ENCODE peak calls at places on chromosomes 3 and 15, in seven cellular contexts. V is mesendoderm, Q is IMR-90, S is H9, D is trophoblast cell, M is H1, F is mesenchymal stem cell. Z is an unnamed sample.
A peak's percentile ranks its signal among the peaks of the same experiment; 100 is the strongest.

GRCh38 chr3:105385868-105386508 is 19.3 kb downstream of the ALCAM start:
- DNase-seq in F (no peak), Q (no peak), D (no peak), M (no peak), S (no peak), V (no peak), Z (no peak)

GRCh38 chr3:179088306-179088705 is 16.7 kb upstream of the ZMAT3 start:
- DNase-seq in Q (no peak), V (peak; percentile 22), F (no peak), M (no peak), S (no peak), D (no peak), Z (no peak)

GRCh38 chr3:156676467-156677119 is 2.2 kb downstream of the TIPARP start:
- DNase-seq in D (no peak), Q (peak; percentile 50), S (no peak), M (no peak), F (peak; percentile 53), V (no peak), Z (no peak)

GRCh38 chr3:70771426-70772147 is 459.1 kb upstream of the MDFIC2 start:
- DNase-seq in S (no peak), M (no peak), D (no peak), Q (peak; percentile 71), F (no peak), V (no peak), Z (no peak)

GRCh38 chr15:39873978-39874377 is 46.1 kb downstream of the GPR176 start:
- DNase-seq in V (no peak), S (no peak), F (no peak), Q (no peak), M (no peak), D (no peak), Z (no peak)

GRCh38 chr3:157782236-157782635 is 279.0 kb upstream of the VEPH1 start:
- DNase-seq in V (no peak), M (no peak), F (no peak), S (no peak), D (no peak), Q (peak; percentile 19), Z (no peak)

GRCh38 chr15:76006136-76006778 is 6.0 kb downstream of the NRG4 start:
- DNase-seq in V (peak; percentile 55), S (no peak), Q (no peak), F (no peak), D (no peak), M (no peak), Z (no peak)

GRCh38 chr15:72797338-72797689 is 13.8 kb upstream of the ADPGK start:
- DNase-seq in D (no peak), V (no peak), F (no peak), M (no peak), Q (no peak), S (peak; percentile 38), Z (no peak)

GRCh38 chr3:15831927-15832326 is 34.1 kb upstream of the ANKRD28 start:
- DNase-seq in M (no peak), S (no peak), F (no peak), V (no peak), Q (no peak), D (no peak), Z (no peak)

GRCh38 chr15:70375006-70375409 is 277.3 kb upstream of the TLE3 start:
- DNase-seq in F (no peak), D (peak; percentile 18), M (peak; percentile 33), V (no peak), Q (no peak), S (peak; percentile 26), Z (no peak)

GRCh38 chr15:88491158-88491557 is 23.6 kb downstream of the MRPS11 start:
- DNase-seq in D (no peak), V (no peak), F (no peak), S (peak; percentile 55), Q (no peak), M (no peak), Z (no peak)

GRCh38 chr3:168424059-168424765 is 328.5 kb upstream of the GOLIM4 start:
- DNase-seq in D (peak; percentile 75), S (no peak), M (no peak), Q (peak; percentile 83), F (peak; percentile 21), V (no peak), Z (no peak)

GRCh38 chr15:57172925-57173324 is 203.4 kb upstream of the CGNL1 start:
- DNase-seq in V (no peak), D (no peak), Q (peak; percentile 49), M (no peak), S (no peak), F (no peak), Z (no peak)

GRCh38 chr3:181725033-181725775 is 13.5 kb downstream of the SOX2 start:
- DNase-seq in Q (no peak), D (no peak), S (no peak), V (no peak), F (no peak), M (peak; percentile 46), Z (no peak)

GRCh38 chr3:181723064-181723463 is 11.3 kb downstream of the SOX2 start:
- DNase-seq in Q (no peak), M (peak; percentile 46), S (no peak), D (no peak), V (no peak), F (no peak), Z (no peak)

GRCh38 chr3:181724432-181724740 is 12.7 kb downstream of the SOX2 start:
- DNase-seq in S (no peak), D (no peak), V (no peak), F (no peak), M (no peak), Q (no peak), Z (no peak)

GRCh38 chr3:181722156-181722555 is 10.4 kb downstream of the SOX2 start:
- DNase-seq in F (no peak), Q (no peak), D (no peak), S (no peak), V (no peak), M (peak; percentile 54), Z (no peak)

GRCh38 chr3:181723568-181724431 is 12.1 kb downstream of the SOX2 start:
- DNase-seq in S (no peak), V (no peak), Q (no peak), D (no peak), M (peak; percentile 62), F (no peak), Z (no peak)
- H2AK5ac ChIP-seq in S (no peak overlapping the region), V (no peak overlapping the region), Q (no peak overlapping the region), D (no peak overlapping the region), M (peak overlapping the region; percentile 79), F (no peak overlapping the region), Z (peak overlapping the region; percentile 20)

GRCh38 chr3:197417896-197418618 is 119.6 kb upstream of the DLG1 start:
- DNase-seq in Q (no peak), S (no peak), D (no peak), F (no peak), M (no peak), V (peak; percentile 94), Z (peak; percentile 31)
- H2AK5ac ChIP-seq in Q (no peak overlapping the region), S (no peak overlapping the region), D (no peak overlapping the region), F (no peak overlapping the region), M (peak overlapping the region; percentile 5), V (no peak overlapping the region), Z (no peak overlapping the region)

GRCh38 chr15:60369696-60370095 is 28.1 kb downstream of the ANXA2 start:
- DNase-seq in D (no peak), F (no peak), M (no peak), Q (no peak), S (no peak), V (no peak), Z (no peak)
- H2AK5ac ChIP-seq in D (no peak overlapping the region), F (no peak overlapping the region), M (no peak overlapping the region), Q (no peak overlapping the region), S (no peak overlapping the region), V (no peak overlapping the region), Z (no peak overlapping the region)

DNA sequence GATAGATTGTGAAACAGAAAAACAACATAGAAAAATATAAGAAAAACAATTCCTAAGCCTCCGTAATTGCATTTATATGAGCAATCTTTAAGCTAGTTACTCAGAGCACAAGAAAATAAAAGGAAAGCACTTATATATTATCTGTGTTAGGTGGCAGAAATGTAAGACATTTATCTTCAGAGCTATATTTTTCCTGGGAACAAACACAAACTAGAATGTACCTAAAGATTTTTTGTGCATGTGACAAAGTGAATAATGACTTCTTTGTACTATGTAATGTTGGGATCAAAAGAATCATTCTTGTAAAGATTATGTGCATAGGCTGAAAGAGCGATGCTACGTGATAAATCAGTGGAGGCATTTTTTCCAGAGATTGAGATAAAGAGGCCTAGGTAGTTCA is 111.3 kb upstream of the GMNC start:
- DNase-seq in D (no peak), V (no peak), M (no peak), Q (no peak), F (no peak), S (no peak), Z (no peak)
- H2AK5ac ChIP-seq in D (no peak overlapping the region), V (no peak overlapping the region), M (no peak overlapping the region), Q (no peak overlapping the region), F (no peak overlapping the region), S (no peak overlapping the region), Z (no peak overlapping the region)

DNA sequence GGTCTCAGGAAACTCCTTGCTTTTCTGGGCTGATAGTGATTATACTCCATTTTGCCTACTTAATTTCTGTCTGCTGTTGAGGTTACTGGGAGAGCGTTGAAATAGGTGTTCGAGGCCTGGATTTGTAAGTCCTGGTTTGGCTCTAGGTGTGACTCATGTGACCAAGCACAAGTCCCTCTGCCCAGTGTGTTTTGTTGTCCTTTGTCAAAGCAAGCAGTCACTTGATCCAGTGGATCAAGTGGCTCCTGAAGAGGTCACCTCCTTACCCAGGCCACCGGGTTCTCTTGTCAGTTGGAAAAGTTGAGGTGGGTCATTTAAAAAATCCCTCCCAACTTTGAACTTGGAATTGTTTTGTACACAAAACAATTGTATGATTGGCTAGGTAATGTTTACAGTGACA is 70.0 kb downstream of the LPP start:
- DNase-seq in D (no peak), V (no peak), S (no peak), F (no peak), Q (no peak), M (no peak), Z (no peak)
- H2AK5ac ChIP-seq in D (no peak overlapping the region), V (no peak overlapping the region), S (no peak overlapping the region), F (no peak overlapping the region), Q (no peak overlapping the region), M (no peak overlapping the region), Z (no peak overlapping the region)

GRCh38 chr15:67117356-67117755 is 52.0 kb downstream of the SMAD3 start:
- DNase-seq in M (no peak), V (no peak), D (no peak), Q (peak; percentile 85), S (no peak), F (peak; percentile 81), Z (no peak)

GRCh38 chr15:67114046-67114445 is 48.6 kb downstream of the SMAD3 start:
- DNase-seq in M (no peak), D (no peak), Q (no peak), V (no peak), S (no peak), F (no peak), Z (no peak)

GRCh38 chr15:67116742-67117141 is 51.3 kb downstream of the SMAD3 start:
- DNase-seq in S (no peak), M (no peak), D (peak; percentile 80), V (peak; percentile 74), Q (peak; percentile 73), F (peak; percentile 67), Z (no peak)

GRCh38 chr15:67114846-67115521 is 49.6 kb downstream of the SMAD3 start:
- DNase-seq in D (no peak), Q (peak; percentile 56), M (no peak), V (peak; percentile 46), S (no peak), F (no peak), Z (no peak)

DNA sequence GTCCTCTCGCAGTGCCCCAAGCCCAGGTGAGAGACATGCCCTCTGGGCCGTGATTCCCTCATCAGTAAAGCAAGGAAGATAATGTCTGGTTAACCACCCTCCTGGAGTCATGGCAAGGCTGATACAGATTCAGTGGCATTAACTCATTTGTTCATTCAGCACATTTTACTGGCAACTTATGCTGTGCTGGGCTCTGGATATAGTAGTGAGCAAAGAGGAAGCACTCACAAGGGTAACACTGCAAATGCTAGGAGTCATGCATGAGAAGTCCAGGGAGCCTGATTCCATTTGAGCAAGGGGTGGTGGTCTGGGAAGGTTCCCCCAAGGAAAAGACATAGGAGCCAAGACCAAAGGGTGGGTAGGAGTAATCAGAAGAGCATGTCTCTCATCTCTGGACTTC is 50.2 kb downstream of the SMAD3 start:
- DNase-seq in D (no peak), V (no peak), M (no peak), S (no peak), F (no peak), Q (no peak), Z (no peak)
- H2AK5ac ChIP-seq in D (no peak overlapping the region), V (no peak overlapping the region), M (no peak overlapping the region), S (no peak overlapping the region), F (no peak overlapping the region), Q (peak overlapping the region; percentile 90), Z (no peak overlapping the region)

Z was measured in neuronal stem cell.